ENCODE peak calls at places on chromosomes 7 and 10, in four cellular contexts. One of them, this sample, is unnamed.

GRCh38 chr10:132860527-132860926 is 74.6 kb upstream of the NKX6-2 start:
- DNase-seq in right lobe of liver: peak
- DNase-seq in upper lobe of right lung: peak
- DNase-seq in RWPE1: no peak
- DNase-seq in this sample: peak

GRCh38 chr10:103416436-103417147 is 20.2 kb downstream of the PDCD11 start:
- DNase-seq in right lobe of liver: no peak
- DNase-seq in RWPE1: peak
- DNase-seq in upper lobe of right lung: no peak
- DNase-seq in this sample: no peak

GRCh38 chr10:27319752-27320561 is 79.4 kb upstream of the ACBD5 start:
- DNase-seq in upper lobe of right lung: peak
- DNase-seq in right lobe of liver: peak
- DNase-seq in RWPE1: peak
- DNase-seq in this sample: peak

GRCh38 chr7:2018786-2019692 is 213.7 kb downstream of the MAD1L1 start:
- DNase-seq in RWPE1: peak
- DNase-seq in right lobe of liver: peak
- DNase-seq in upper lobe of right lung: peak
- DNase-seq in this sample: peak

GRCh38 chr7:36153571-36154097 is 580 bp downstream of the EEPD1 start:
- DNase-seq in RWPE1: no peak
- DNase-seq in right lobe of liver: peak
- DNase-seq in upper lobe of right lung: peak
- DNase-seq in this sample: no peak

GRCh38 chr7:135317676-135318326 is 84.2 kb downstream of the STRA8 start:
- DNase-seq in right lobe of liver: no peak
- DNase-seq in upper lobe of right lung: no peak
- DNase-seq in RWPE1: peak
- DNase-seq in this sample: no peak

GRCh38 chr7:36161996-36162395 is 8.9 kb downstream of the EEPD1 start:
- DNase-seq in right lobe of liver: no peak
- DNase-seq in upper lobe of right lung: no peak
- DNase-seq in RWPE1: peak
- DNase-seq in this sample: no peak

GRCh38 chr10:53491774-53492173 is 719.2 kb upstream of the MBL2 start:
- DNase-seq in RWPE1: no peak
- DNase-seq in upper lobe of right lung: no peak
- DNase-seq in right lobe of liver: no peak
- DNase-seq in this sample: no peak

DNA sequence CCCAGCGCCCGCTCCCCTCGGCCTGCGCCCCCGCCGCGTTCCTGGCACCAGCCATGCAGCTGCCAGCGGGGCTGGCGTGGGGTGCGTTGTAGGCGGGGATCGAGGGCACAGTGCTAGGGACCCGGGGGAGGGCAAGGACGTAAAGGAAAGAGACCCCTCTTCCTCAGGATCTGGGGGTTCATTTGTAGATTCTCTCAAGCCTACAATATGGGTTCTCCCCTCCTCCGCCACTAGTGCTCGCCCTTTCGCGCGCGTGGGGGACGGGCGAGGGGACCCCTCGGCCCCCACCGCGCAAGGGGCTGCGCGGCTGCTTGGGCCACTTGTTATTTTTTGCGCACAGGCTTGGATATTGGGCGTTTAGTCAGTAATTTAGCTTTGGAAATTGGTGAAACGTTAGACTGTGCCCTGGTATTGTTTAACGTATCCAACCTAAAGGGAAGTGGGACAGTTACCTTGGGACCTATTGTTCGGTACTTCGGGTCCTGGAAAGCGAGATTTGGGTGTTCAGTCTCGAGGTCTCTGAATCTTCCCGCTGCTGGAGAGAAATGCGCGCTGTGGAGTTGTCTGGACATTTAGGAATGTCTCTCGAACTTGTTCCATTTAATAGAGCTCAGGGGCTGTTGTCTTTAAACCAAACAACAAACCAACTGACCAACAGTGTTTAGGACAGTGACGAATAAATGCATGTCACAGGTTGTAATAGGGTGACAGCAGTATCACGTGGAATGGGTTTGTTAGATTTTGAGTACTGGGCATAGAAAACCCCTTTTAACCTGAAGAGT is 815 bp downstream of the CDK14 start:
- DNase-seq in upper lobe of right lung: no peak
- DNase-seq in RWPE1: peak
- DNase-seq in right lobe of liver: no peak
- DNase-seq in this sample: no peak
- TF ChIP-seq CTCF in upper lobe of right lung: no peak
- TF ChIP-seq CTCF in RWPE1: no peak
- TF ChIP-seq CTCF in right lobe of liver: no peak
- TF ChIP-seq CTCF in this sample: no peak

DNA sequence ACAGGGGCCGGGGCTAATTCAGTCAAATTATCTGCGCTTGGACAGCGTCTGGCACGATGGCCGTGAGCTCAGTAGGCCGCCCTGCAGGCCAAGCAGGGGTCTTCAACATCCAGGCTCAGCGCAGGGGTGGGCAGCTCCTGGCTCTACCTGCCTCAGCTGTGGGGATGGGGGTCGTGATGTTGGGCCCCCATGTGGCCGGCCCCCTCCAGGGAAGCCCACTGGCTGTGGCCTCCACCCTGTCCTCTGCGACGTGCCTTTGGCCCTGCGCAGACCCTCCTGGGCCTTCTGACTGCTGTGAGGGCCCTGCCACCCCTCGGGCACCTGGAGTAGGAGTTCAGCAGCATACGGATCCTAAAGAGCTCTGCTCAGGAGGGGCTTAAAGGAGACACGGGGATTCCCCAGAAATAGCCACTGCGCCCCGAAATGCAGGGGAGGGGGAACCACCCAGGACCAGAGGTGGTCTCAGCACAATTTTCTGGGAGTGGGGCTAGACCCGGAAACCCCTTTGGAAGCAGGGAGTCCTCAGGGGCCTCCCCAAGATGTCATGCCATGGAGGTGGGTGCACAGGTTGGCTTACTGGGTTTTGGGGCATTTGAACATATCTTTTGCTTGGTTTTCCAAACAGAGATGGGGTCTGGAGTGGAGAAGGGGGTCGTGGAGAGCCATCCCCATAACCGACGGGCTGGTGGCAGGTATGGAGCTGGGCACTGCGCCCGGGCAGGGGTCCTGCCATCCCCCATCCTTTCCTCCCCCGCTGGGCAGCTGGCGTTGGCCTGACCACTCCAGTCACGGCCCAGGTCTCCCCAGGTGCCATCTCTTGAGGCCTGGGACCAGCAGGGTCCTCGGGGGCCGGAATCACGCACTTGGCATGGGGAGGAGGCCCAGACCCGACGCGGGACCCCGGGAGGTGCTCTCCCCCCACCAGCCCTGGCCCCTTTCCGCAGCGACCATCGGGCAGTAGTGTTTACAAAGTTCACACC is 4.0 kb upstream of the ADAP1 start:
- DNase-seq in right lobe of liver: peak
- DNase-seq in RWPE1: no peak
- DNase-seq in upper lobe of right lung: peak
- DNase-seq in this sample: peak
- TF ChIP-seq CTCF in right lobe of liver: no peak
- TF ChIP-seq CTCF in RWPE1: no peak
- TF ChIP-seq CTCF in upper lobe of right lung: no peak
- TF ChIP-seq CTCF in this sample: no peak

DNA sequence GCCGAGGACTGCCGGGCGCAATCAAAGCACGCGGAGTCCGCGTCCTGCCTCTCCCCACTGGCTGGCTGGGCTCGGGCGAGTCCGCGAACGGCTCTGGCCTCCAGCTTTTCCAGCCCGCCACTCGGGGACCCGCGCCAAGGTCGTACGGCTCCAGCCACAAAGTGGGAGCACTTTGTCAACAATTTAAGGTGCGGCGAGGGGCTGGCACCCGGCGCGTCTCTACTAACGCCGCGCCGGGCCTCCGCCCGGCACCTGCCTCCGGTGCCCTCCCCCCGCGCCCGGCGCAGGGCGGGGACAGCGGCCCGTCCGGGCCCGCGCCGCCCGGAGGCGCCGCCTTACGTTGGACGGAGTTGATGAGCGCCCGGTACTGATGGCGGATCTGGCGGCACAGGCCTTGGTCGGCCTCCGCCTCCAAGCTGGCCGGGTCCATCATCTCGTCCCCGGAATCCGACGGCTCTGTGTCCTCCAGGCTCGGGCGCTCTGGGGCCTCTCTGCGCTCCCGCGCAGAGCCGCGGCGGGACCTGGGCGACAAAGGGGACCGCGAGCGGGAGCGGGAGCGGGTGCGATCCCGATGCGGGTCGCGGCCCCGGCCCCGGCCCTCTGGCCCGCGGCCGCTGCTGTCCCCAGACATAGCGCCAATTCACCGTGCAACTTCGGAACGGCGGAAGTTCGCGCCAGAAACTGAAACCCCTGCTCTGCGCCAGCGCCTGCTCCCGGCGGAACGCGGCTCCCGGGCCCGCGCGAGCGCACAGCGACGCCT is at the start of gene NSMCE4A:
- DNase-seq in upper lobe of right lung: peak
- DNase-seq in RWPE1: peak
- DNase-seq in right lobe of liver: peak
- DNase-seq in this sample: peak
- TF ChIP-seq CTCF in upper lobe of right lung: no peak
- TF ChIP-seq CTCF in RWPE1: no peak
- TF ChIP-seq CTCF in right lobe of liver: no peak
- TF ChIP-seq CTCF in this sample: no peak

DNA sequence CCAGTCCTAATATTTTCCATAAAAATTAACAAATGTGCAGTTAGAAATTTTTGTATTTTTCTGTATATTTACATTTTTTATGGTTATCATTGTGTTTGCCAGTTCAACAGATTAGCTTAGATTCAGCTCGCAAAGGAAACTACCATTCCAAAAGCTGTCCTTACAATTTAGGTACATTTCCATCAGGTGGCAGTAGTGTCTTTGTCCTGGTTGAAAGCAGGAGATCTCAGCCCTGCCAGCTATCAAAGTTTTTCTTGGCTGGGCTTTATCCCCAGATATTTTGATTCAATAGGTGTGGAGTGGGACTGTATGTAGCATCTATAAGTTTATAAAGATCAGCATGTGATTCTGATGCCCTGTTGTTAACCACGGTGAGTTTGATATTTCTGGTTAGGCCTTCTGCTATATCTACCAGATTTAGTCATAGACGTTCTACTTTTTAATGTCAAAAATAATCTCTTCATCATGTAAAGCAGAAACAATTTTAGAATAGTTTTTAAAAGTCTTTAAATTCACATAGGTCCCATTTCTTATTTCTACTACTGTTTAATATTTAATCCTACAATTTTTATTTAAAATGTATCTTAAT is 15.5 kb upstream of the ICA1 start:
- DNase-seq in right lobe of liver: no peak
- DNase-seq in upper lobe of right lung: no peak
- DNase-seq in RWPE1: peak
- DNase-seq in this sample: no peak
- TF ChIP-seq CTCF in right lobe of liver: peak
- TF ChIP-seq CTCF in upper lobe of right lung: peak
- TF ChIP-seq CTCF in RWPE1: no peak
- TF ChIP-seq CTCF in this sample: peak

GRCh38 chr7:20219062-20219445 is 1.9 kb upstream of the MACC1 start:
- DNase-seq in RWPE1: no peak
- DNase-seq in right lobe of liver: no peak
- DNase-seq in upper lobe of right lung: no peak
- DNase-seq in this sample: no peak

GRCh38 chr7:20222219-20222828 is 5.1 kb upstream of the MACC1 start:
- DNase-seq in RWPE1: no peak
- DNase-seq in upper lobe of right lung: no peak
- DNase-seq in right lobe of liver: no peak
- DNase-seq in this sample: no peak

GRCh38 chr7:20219446-20220292 is 2.5 kb upstream of the MACC1 start:
- DNase-seq in RWPE1: no peak
- DNase-seq in upper lobe of right lung: peak
- DNase-seq in right lobe of liver: peak
- DNase-seq in this sample: peak

GRCh38 chr7:20220293-20220755 is 3.1 kb upstream of the MACC1 start:
- DNase-seq in upper lobe of right lung: no peak
- DNase-seq in right lobe of liver: no peak
- DNase-seq in RWPE1: no peak
- DNase-seq in this sample: no peak

DNA sequence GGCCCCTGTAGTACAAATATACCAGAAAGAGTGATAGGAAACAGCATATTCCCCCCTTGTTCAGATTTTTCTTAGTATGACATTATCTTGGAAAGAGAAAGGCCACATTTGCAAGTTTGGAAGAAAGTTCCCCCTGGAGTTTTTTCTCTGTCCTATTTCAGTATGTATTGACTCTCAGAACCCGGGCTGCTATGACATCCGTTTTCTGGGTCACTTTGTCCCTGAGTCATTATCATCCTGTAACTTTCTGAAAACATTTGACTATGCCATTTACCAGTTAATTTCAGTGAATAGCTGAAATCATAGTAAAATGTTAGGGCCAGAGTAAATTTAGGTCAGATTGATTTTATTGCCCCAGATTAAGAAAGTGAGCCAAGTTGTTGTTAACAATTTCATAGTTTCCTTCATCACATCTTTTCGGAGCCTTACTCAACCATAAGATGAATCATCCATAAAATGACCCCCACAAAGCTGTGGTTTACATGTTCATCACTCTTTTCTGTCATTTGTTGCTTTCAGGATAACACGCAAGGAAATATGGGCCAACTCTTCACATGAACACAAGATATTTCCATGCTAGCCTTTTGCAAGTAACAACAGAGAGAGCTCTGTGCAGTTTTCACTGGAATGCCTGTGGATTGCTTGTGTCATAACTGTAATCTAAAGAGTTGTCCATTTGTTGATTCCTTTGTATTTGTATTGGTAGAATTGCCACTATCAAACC is 3.8 kb upstream of the MACC1 start:
- DNase-seq in RWPE1: no peak
- DNase-seq in right lobe of liver: no peak
- DNase-seq in upper lobe of right lung: no peak
- DNase-seq in this sample: no peak
- TF ChIP-seq CTCF in RWPE1: no peak
- TF ChIP-seq CTCF in right lobe of liver: no peak
- TF ChIP-seq CTCF in upper lobe of right lung: no peak
- TF ChIP-seq CTCF in this sample: no peak

GRCh38 chr7:158228986-158229385 is 358.6 kb downstream of the PTPRN2 start:
- DNase-seq in right lobe of liver: no peak
- DNase-seq in upper lobe of right lung: no peak
- DNase-seq in RWPE1: no peak
- DNase-seq in this sample: no peak
- TF ChIP-seq CTCF in right lobe of liver: no peak
- TF ChIP-seq CTCF in upper lobe of right lung: no peak
- TF ChIP-seq CTCF in RWPE1: no peak
- TF ChIP-seq CTCF in this sample: no peak

DNA sequence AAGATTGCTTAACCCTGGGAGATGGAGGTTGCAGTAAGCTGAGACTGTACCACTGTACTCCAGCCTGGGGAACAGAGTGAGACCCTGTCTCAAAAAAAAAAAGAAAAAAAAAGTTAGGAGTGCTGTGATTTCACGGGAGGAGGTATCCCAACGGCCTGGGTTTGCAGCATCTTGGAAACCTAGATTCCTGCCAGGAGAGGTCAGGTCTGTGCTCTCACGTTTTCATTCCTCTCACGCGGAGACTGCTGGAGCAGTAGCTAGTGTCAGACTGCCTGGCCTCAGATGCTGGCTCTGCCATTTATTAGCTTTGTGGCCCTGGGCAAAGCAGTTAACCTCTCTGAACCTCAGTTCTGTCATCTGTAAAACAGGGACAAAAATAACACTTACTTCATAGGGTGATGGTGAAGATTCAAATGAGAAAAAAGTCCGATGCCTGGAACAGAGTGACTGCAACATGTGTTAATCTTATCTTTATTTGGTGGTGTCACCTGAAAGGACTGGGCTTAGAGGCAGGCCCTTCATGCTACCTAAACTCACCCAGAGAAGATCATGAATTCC is 94.9 kb downstream of the GAD2 start:
- DNase-seq in upper lobe of right lung: no peak
- DNase-seq in RWPE1: no peak
- DNase-seq in right lobe of liver: no peak
- DNase-seq in this sample: no peak
- TF ChIP-seq CTCF in upper lobe of right lung: no peak
- TF ChIP-seq CTCF in RWPE1: no peak
- TF ChIP-seq CTCF in right lobe of liver: no peak
- TF ChIP-seq CTCF in this sample: no peak

This sample was measured in CD14-positive monocyte.